ENCODE peak calls at places on chromosomes 16 and 17, in ten cellular contexts. M, S, D, F, J, P, A, N, Z and Y are unnamed samples.

GRCh38 chr16:77250395-77250794 is 51.2 kb downstream of the SYCE1L start:
- DNase-seq in J (no peak), D (no peak), M (no peak), P (no peak), A (no peak), S (no peak), F (no peak), N (no peak), Z (no peak), Y (no peak)

GRCh38 chr16:50469744-50470301 is 78.4 kb upstream of the NKD1 start:
- DNase-seq in J (no peak), A (no peak), S (no peak), F (no peak), Z (no peak), D (no peak), M (peak), N (no peak), P (no peak), Y (no peak)

GRCh38 chr17:69702078-69702477 is 287.6 kb downstream of the MAP2K6 start:
- DNase-seq in P (no peak), Z (no peak), D (no peak), J (no peak), N (no peak), F (no peak), M (no peak), A (no peak), S (no peak), Y (no peak)

GRCh38 chr16:70512456-70512855 is 10.9 kb downstream of the COG4 start:
- DNase-seq in N (no peak), J (no peak), Z (peak), S (no peak), M (no peak), A (no peak), D (no peak), P (no peak), F (no peak), Y (no peak)

GRCh38 chr16:74477226-74477625 is 55.9 kb upstream of the CLEC18B start:
- DNase-seq in F (no peak), M (no peak), Z (no peak), N (no peak), J (no peak), D (no peak), A (no peak), P (no peak), S (no peak), Y (no peak)

GRCh38 chr16:25633549-25633948 is 58.2 kb upstream of the HS3ST4 start:
- DNase-seq in P (peak), N (no peak), D (no peak), J (no peak), S (no peak), F (no peak), Z (peak), A (no peak), M (no peak), Y (no peak)

GRCh38 chr17:6163632-6164319 is 93.6 kb downstream of the WSCD1 start:
- DNase-seq in A (no peak), N (peak), M (no peak), J (no peak), D (no peak), P (no peak), F (no peak), Z (no peak), S (no peak), Y (no peak)

GRCh38 chr17:78817123-78817522 is 23.5 kb downstream of the USP36 start:
- DNase-seq in Z (no peak), F (no peak), P (no peak), J (peak), M (no peak), S (no peak), N (no peak), A (no peak), D (no peak), Y (no peak)

GRCh38 chr17:42754782-42755181 is 6.2 kb upstream of the RAMP2 start:
- DNase-seq in P (peak), S (no peak), F (no peak), N (no peak), Z (peak), J (no peak), M (no peak), A (no peak), D (no peak), Y (no peak)